ENCODE peak calls at places on chromosomes 6 and 20, in four cellular contexts. S is Caco-2, V is AG09319, M is HEK293T. F is an unnamed sample.

GRCh38 chr6:6803180-6803978 is 214.9 kb downstream of the LY86 start:
- DNase-seq in V (no peak), M (no peak), S (no peak), F (no peak)

GRCh38 chr20:62875419-62876355 is 14.1 kb upstream of the TCFL5 start:
- DNase-seq in V (no peak), S (peak), M (peak), F (peak)

GRCh38 chr6:56756219-56756789 is 113.6 kb upstream of the DST start:
- DNase-seq in V (no peak), S (no peak), M (no peak), F (no peak)

GRCh38 chr6:6315660-6316059 is 4.8 kb downstream of the F13A1 start:
- DNase-seq in V (no peak), S (peak), M (peak), F (peak)

GRCh38 chr6:156600678-156601077 is 176.5 kb upstream of the ARID1B start:
- DNase-seq in S (no peak), V (no peak), M (no peak), F (no peak)

GRCh38 chr20:11207749-11208502 is 534.1 kb upstream of the JAG1 start:
- DNase-seq in M (no peak), S (peak), V (no peak), F (peak)

GRCh38 chr6:126182650-126183311 is 157.1 kb upstream of the CENPW start:
- DNase-seq in V (no peak), M (no peak), S (peak), F (no peak)

GRCh38 chr20:55535366-55535765 is 470.0 kb downstream of the CBLN4 start:
- DNase-seq in M (no peak), V (no peak), S (no peak), F (no peak)

GRCh38 chr20:44962483-44962882 is 2.3 kb upstream of the TOMM34 start:
- DNase-seq in M (no peak), S (no peak), V (no peak), F (no peak)

GRCh38 chr20:26209171-26209941 is 512.7 kb upstream of the ZNF337 start:
- DNase-seq in S (no peak), V (peak), M (no peak), F (no peak)

GRCh38 chr6:108637963-108638362 is 77.2 kb downstream of the FOXO3 start:
- DNase-seq in M (no peak), S (no peak), V (no peak), F (no peak)

GRCh38 chr6:118709859-118710350 is 58.5 kb upstream of the CEP85L start:
- DNase-seq in S (no peak), M (no peak), V (no peak), F (no peak)

GRCh38 chr20:17987988-17988387 is 19.2 kb downstream of the MGME1 start:
- DNase-seq in V (no peak), M (no peak), S (no peak), F (no peak)